ENCODE peak calls at places on chromosomes 4 and X, in five cellular contexts. C is fibroblast of lung, P is psoas muscle, F is mucosa of descending colon, W is lower lobe of right lung. T is an unnamed sample.

GRCh38 chr4:7155611-7156071 is 36.7 kb upstream of the SORCS2 start:
- DNase-seq in F (no peak), P (peak; percentile 60), C (no peak), W (peak; percentile 47), T (peak; percentile 57)

GRCh38 chrX:23952984-23953907 is 45.4 kb downstream of the CXorf58 start:
- DNase-seq in C (no peak), W (no peak), F (no peak), P (no peak), T (no peak)

GRCh38 chrX:41302293-41302868 is 31.6 kb upstream of the DDX3X start:
- DNase-seq in W (no peak), C (no peak), F (no peak), P (no peak), T (no peak)

GRCh38 chr4:128468485-128468989 is 180.9 kb upstream of the PGRMC2 start:
- DNase-seq in W (no peak), C (peak; percentile 100), P (no peak), F (no peak), T (no peak)

GRCh38 chrX:48466696-48467095 is 3.4 kb downstream of the SLC38A5 start:
- DNase-seq in F (no peak), C (no peak), W (no peak), P (no peak), T (no peak)

GRCh38 chr4:151541438-151542071 is 132.6 kb downstream of the FHIP1A start:
- DNase-seq in F (no peak), C (peak; percentile 67), W (no peak), P (no peak), T (no peak)

GRCh38 chr4:87057835-87058234 is 123.0 kb downstream of the AFF1 start:
- DNase-seq in W (no peak), C (peak; percentile 53), F (no peak), P (no peak), T (no peak)

GRCh38 chr4:109441858-109442480 is 8.4 kb downstream of the SEC24B start:
- DNase-seq in C (no peak), P (no peak), W (no peak), F (no peak), T (no peak)

GRCh38 chr4:122588453-122589238 is 32.2 kb downstream of the IL21 start:
- DNase-seq in W (no peak), C (peak; percentile 82), F (no peak), P (no peak), T (no peak)

GRCh38 chr4:122584517-122584916 is 36.3 kb downstream of the IL21 start:
- DNase-seq in P (no peak), W (no peak), F (no peak), C (peak; percentile 78), T (no peak)

GRCh38 chr4:122577808-122578781 is 42.8 kb downstream of the IL21 start:
- DNase-seq in W (no peak), F (no peak), P (no peak), C (peak; percentile 45), T (no peak)

DNA sequence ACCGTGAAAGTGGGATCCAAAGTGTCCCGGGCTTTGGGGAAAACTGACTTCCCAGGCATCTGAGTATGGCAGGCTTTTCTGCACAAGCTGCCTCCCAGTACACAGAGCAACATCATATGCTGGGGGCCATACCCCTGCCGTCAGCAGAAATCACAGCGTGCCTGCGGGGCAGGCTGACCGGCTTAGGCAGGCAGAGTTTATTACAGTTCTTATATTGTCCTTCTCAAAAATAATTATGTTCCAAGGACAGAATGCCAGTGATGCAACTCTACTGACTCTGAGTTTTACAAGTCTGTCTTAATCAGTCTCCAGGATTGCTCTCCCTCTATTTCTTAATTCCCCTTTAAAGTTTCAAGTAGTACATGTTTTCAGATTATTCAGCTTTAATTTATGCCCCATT is 37.0 kb downstream of the IL21 start:
- DNase-seq in F (no peak), W (no peak), C (peak; percentile 72), P (no peak), T (no peak)
- H3K4me3 ChIP-seq in F (no peak overlapping the region), W (no peak overlapping the region), C (no peak overlapping the region), P (no peak overlapping the region), T (no peak overlapping the region)

GRCh38 chr4:1783970-1784369 is 9.1 kb upstream of the FGFR3 start:
- DNase-seq in P (no peak), W (no peak), F (no peak), C (no peak), T (no peak)

GRCh38 chr4:1786544-1787362 is 6.3 kb upstream of the FGFR3 start:
- DNase-seq in P (no peak), F (no peak), C (no peak), W (no peak), T (no peak)

GRCh38 chr4:1784395-1784788 is 8.7 kb upstream of the FGFR3 start:
- DNase-seq in W (no peak), F (no peak), C (no peak), P (no peak), T (no peak)

GRCh38 chr4:1785592-1785991 is 7.5 kb upstream of the FGFR3 start:
- DNase-seq in P (no peak), F (no peak), C (no peak), W (no peak), T (no peak)

GRCh38 chr4:1784789-1785591 is 8.1 kb upstream of the FGFR3 start:
- DNase-seq in P (no peak), F (peak; percentile 57), C (no peak), W (no peak), T (peak; percentile 51)
- H3K4me1 ChIP-seq in P (peaks cover 8% of the 10 kb centered on the region), F (peaks cover 2% of the 10 kb centered on the region), C (no peaks in the 10 kb centered on the region), W (no peaks in the 10 kb centered on the region), T (peaks cover 12% of the 10 kb centered on the region)

GRCh38 chr4:175087156-175087555 is 169.0 kb downstream of the ADAM29 start:
- DNase-seq in C (no peak), W (no peak), P (no peak), F (no peak), T (no peak)
- H3K9me3 ChIP-seq in C (no peaks in the 10 kb centered on the region), W (no peaks in the 10 kb centered on the region), P (no peaks in the 10 kb centered on the region), F (peaks cover 29% of the 10 kb centered on the region), T (peaks cover 23% of the 10 kb centered on the region)

GRCh38 chrX:152941328-152942111 is 43.7 kb downstream of the ZNF185 start:
- DNase-seq in F (peak; percentile 94), W (peak; percentile 93), C (peak; percentile 91), P (peak; percentile 95), T (peak; percentile 90)
- H3K4me3 ChIP-seq in F (no peak overlapping the region), W (peak overlapping the region; percentile 55), C (peak overlapping the region; percentile 56), P (peak overlapping the region; percentile 74), T (peak overlapping the region; percentile 64)

DNA sequence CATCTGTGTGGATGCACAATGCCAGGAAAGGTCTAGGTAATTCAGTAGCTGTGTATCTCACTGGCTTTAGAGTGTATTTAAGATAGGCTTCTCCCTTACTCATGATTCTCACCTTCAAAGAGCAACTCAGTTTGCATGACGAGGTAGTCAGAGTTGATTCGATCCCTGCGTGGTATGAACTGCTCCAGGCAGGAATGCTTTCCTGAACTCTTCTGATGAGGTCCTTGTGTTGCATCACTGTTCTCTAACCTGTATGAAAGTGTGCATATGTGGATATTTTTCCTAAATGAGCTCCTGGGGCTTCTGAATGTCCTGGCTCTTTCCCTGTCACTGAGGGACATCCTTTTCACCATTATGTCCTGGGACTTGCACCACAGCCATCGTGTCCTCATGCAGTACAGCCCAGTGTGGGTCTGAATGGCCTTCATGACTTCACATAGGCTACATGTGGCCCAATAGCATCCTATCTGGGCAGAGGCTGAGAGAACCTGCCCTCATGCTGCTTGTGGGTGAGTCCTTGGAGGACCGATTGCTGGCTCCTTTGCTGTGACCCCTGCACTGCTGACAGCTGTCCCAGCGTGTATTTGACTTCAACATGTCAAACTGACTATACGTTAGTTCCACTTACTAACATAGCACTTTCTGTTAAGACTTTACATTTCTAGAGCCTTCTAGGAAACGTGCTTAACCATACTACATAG is 65.3 kb upstream of the WDR1 start:
- DNase-seq in P (no peak), F (no peak), C (no peak), W (no peak), T (no peak)
- H3K4me1 ChIP-seq in P (no peaks in the 10 kb centered on the region), F (no peaks in the 10 kb centered on the region), C (no peaks in the 10 kb centered on the region), W (peaks cover 8% of the 10 kb centered on the region), T (no peaks in the 10 kb centered on the region)

GRCh38 chrX:153804621-153805020 is 10.2 kb downstream of the SSR4 start:
- DNase-seq in W (no peak), F (peak; percentile 8), P (peak; percentile 23), C (no peak), T (no peak)

GRCh38 chrX:153805436-153805835 is 11.0 kb downstream of the SSR4 start:
- DNase-seq in P (no peak), C (no peak), F (peak; percentile 9), W (no peak), T (no peak)

GRCh38 chrX:153802513-153803045 is 8.1 kb downstream of the SSR4 start:
- DNase-seq in F (no peak), W (no peak), P (no peak), C (no peak), T (no peak)

GRCh38 chrX:153803211-153804099 is 9.0 kb downstream of the SSR4 start:
- DNase-seq in W (no peak), P (no peak), F (peak; percentile 1), C (no peak), T (no peak)

DNA sequence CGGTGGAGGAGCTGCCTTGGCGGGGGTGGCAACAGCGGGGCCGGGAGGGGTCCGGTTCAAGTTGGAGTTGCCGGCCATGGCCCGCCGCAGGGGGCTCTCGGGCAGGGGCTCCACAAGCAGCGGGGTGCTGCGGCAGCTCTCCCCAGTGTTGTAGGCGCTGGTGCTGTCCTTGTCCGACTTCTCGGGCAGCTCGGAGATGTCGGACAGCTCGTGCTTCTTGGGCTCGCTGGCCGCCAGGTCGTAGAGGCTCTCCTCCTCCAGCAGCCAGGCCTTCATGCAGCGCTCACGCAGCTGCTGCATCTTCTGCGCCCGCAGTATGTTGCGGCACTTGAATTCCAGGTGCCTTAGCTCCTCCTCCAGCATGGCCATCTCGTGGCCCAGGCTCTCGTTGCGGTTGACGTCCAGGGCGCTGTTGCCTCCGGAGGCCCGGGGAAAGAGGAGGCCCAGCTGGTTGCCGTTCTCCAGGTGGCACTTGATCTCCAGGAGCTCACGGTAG is 9.7 kb downstream of the SSR4 start:
- DNase-seq in C (no peak), W (no peak), F (peak; percentile 9), P (peak; percentile 34), T (no peak)
- H3K9me3 ChIP-seq in C (no peaks in the 10 kb centered on the region), W (no peaks in the 10 kb centered on the region), F (no peaks in the 10 kb centered on the region), P (no peaks in the 10 kb centered on the region), T (no peaks in the 10 kb centered on the region)

GRCh38 chr4:8188743-8189550 is 10.1 kb upstream of the SH3TC1 start:
- DNase-seq in W (peak; percentile 82), C (peak; percentile 48), F (peak; percentile 51), P (peak; percentile 91), T (peak; percentile 86)

GRCh38 chr4:8192748-8193738 is 6.0 kb upstream of the SH3TC1 start:
- DNase-seq in P (peak; percentile 79), W (peak; percentile 71), C (peak; percentile 66), F (peak; percentile 71), T (peak; percentile 56)

GRCh38 chr4:8188085-8188484 is 11.0 kb upstream of the SH3TC1 start:
- DNase-seq in F (no peak), W (no peak), C (no peak), P (no peak), T (no peak)

GRCh38 chr4:8189551-8190466 is 9.3 kb upstream of the SH3TC1 start:
- DNase-seq in P (no peak), F (no peak), C (no peak), W (peak; percentile 53), T (no peak)

DNA sequence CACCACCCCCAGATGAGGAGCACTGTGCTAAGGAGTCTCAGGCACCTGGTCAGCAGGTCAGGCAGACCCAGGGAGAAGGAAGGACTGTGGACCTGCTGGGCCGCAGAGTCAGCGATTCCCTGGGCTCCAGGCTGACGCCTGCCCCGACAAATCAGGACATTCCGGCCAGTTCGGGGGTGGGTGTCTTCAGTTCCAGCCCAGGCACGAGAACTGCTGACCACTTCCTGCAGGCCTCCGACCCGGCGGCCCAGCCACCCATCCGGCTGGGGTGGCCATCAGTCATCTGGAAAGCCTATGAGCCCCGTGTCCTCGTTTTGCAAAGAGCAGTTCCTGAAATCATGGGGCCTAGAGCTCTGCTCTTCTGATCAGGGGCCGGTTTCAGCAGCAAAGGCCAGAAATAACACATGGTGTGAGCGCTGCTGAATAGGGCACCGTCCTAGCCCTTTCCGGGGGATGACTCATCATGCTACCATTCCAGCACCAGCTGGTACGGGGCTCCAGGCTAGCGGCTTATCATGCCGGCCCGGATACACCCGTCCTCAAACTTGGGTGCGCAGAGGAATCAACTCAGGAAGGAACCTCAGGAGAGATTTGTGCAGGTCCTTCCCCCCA is 7.8 kb upstream of the SH3TC1 start:
- DNase-seq in W (peak; percentile 85), C (peak; percentile 80), P (peak; percentile 87), F (no peak), T (peak; percentile 82)
- H3K4me3 ChIP-seq in W (no peak overlapping the region), C (no peak overlapping the region), P (peak overlapping the region; percentile 34), F (no peak overlapping the region), T (no peak overlapping the region)

T was measured in heart right ventricle.